ENCODE peak calls at places on chromosomes 16 and 17, in nine cellular contexts. Z, V, A, O, W, X, G, L and N are unnamed samples.

GRCh38 chr17:77280304-77280910 is 139.6 kb downstream of the SEC14L1 start:
- DNase-seq in Z (no peak), V (no peak), A (no peak), O (peak; percentile 79), W (peak; percentile 79), X (peak; percentile 45), G (peak; percentile 68), L (no peak), N (no peak)

GRCh38 chr16:2904922-2905240 is 6.8 kb upstream of the FLYWCH1 start:
- DNase-seq in Z (no peak), V (no peak), A (no peak), O (no peak), W (no peak), X (no peak), G (no peak), L (no peak), N (no peak)

GRCh38 chr17:61490540-61490975 is 38.3 kb downstream of the TBX4 start:
- DNase-seq in Z (no peak), V (no peak), A (peak; percentile 86), O (peak; percentile 8), W (no peak), X (no peak), G (no peak), L (no peak), N (no peak)

GRCh38 chr16:29148867-29149272 is 164.0 kb downstream of the LAT start:
- DNase-seq in Z (peak; percentile 70), V (no peak), A (no peak), O (no peak), W (no peak), X (no peak), G (no peak), L (peak; percentile 71), N (peak; percentile 68)

GRCh38 chr17:22310717-22311686 is 618.7 kb downstream of the KCNJ18 start:
- DNase-seq in Z (no peak), V (peak; percentile 43), A (no peak), O (no peak), W (no peak), X (peak; percentile 95), G (no peak), L (no peak), N (no peak)

GRCh38 chr16:48831081-48831722 is 221.2 kb upstream of the N4BP1 start:
- DNase-seq in Z (no peak), V (peak; percentile 43), A (no peak), O (no peak), W (no peak), X (no peak), G (peak; percentile 4), L (no peak), N (no peak)

GRCh38 chr16:24986512-24987303 is 28.5 kb downstream of the ARHGAP17 start:
- DNase-seq in Z (no peak), V (no peak), A (no peak), O (peak; percentile 24), W (peak; percentile 68), X (no peak), G (no peak), L (peak; percentile 63), N (no peak)

GRCh38 chr17:17671369-17672119 is 9.7 kb upstream of the RAI1 start:
- DNase-seq in Z (no peak), V (no peak), A (no peak), O (no peak), W (no peak), X (no peak), G (no peak), L (no peak), N (no peak)

GRCh38 chr16:17432902-17433576 is 37.7 kb downstream of the XYLT1 start:
- DNase-seq in Z (no peak), V (no peak), A (no peak), O (no peak), W (no peak), X (no peak), G (no peak), L (no peak), N (no peak)

GRCh38 chr16:87418216-87418615 is 26.1 kb downstream of the MAP1LC3B start:
- DNase-seq in Z (no peak), V (no peak), A (no peak), O (no peak), W (no peak), X (no peak), G (no peak), L (no peak), N (no peak)

GRCh38 chr17:81962499-81963441 is 1.8 kb upstream of the NOTUM start:
- DNase-seq in Z (no peak), V (no peak), A (no peak), O (peak; percentile 61), W (peak; percentile 71), X (no peak), G (no peak), L (no peak), N (no peak)

GRCh38 chr17:74712756-74713155 is at the start of gene CD300LF:
- DNase-seq in Z (peak; percentile 80), V (no peak), A (no peak), O (no peak), W (no peak), X (no peak), G (no peak), L (peak; percentile 37), N (no peak)

GRCh38 chr17:2179615-2180295 is 123.8 kb downstream of the SMG6 start:
- DNase-seq in Z (peak; percentile 87), V (peak; percentile 21), A (peak; percentile 53), O (no peak), W (no peak), X (no peak), G (no peak), L (peak; percentile 93), N (no peak)

GRCh38 chr16:86258713-86259112 is 251.6 kb upstream of the FOXF1 start:
- DNase-seq in Z (no peak), V (no peak), A (no peak), O (no peak), W (no peak), X (no peak), G (no peak), L (no peak), N (no peak)

GRCh38 chr17:34059423-34060220 is 195.5 kb upstream of the CCL2 start:
- DNase-seq in Z (no peak), V (no peak), A (no peak), O (no peak), W (no peak), X (no peak), G (no peak), L (no peak), N (no peak)

GRCh38 chr17:38417210-38417951 is 10.9 kb upstream of the ARHGAP23 start:
- DNase-seq in Z (no peak), V (no peak), A (no peak), O (no peak), W (no peak), X (no peak), G (no peak), L (no peak), N (no peak)

GRCh38 chr17:59470624-59471297 is 94.6 kb upstream of the DHX40 start:
- DNase-seq in Z (no peak), V (no peak), A (no peak), O (peak; percentile 25), W (no peak), X (no peak), G (no peak), L (no peak), N (no peak)

GRCh38 chr17:48351916-48352332 is 78.1 kb downstream of the SKAP1 start:
- DNase-seq in Z (no peak), V (no peak), A (peak; percentile 41), O (peak; percentile 57), W (peak; percentile 69), X (peak; percentile 44), G (peak; percentile 46), L (no peak), N (no peak)

GRCh38 chr16:68214726-68215125 is 21.2 kb downstream of the ESRP2 start:
- DNase-seq in Z (no peak), V (no peak), A (no peak), O (no peak), W (no peak), X (no peak), G (no peak), L (no peak), N (no peak)

GRCh38 chr17:32487460-32488176 is 825 bp downstream of the CDK5R1 start:
- DNase-seq in Z (no peak), V (peak; percentile 40), A (no peak), O (peak; percentile 24), W (peak; percentile 18), X (peak; percentile 31), G (no peak), L (no peak), N (peak; percentile 43)

GRCh38 chr17:21280081-21280518 is 4.4 kb upstream of the MAP2K3 start:
- DNase-seq in Z (peak; percentile 91), V (peak; percentile 84), A (peak; percentile 99), O (peak; percentile 79), W (peak; percentile 45), X (peak; percentile 80), G (peak; percentile 60), L (peak; percentile 88), N (peak; percentile 89)

GRCh38 chr16:12256880-12257279 is 280.3 kb downstream of the SNX29 start:
- DNase-seq in Z (no peak), V (no peak), A (no peak), O (no peak), W (no peak), X (no peak), G (no peak), L (no peak), N (no peak)

GRCh38 chr16:85490971-85491771 is 122.0 kb upstream of the GSE1 start:
- DNase-seq in Z (no peak), V (peak; percentile 44), A (no peak), O (no peak), W (no peak), X (peak; percentile 83), G (peak; percentile 31), L (no peak), N (peak; percentile 48)

GRCh38 chr17:66957951-66958579 is 6.4 kb upstream of the CACNG4 start:
- DNase-seq in Z (no peak), V (no peak), A (no peak), O (no peak), W (no peak), X (peak; percentile 65), G (no peak), L (no peak), N (no peak)

GRCh38 chr16:72996291-72997062 is 51.5 kb downstream of the ZFHX3 start:
- DNase-seq in Z (no peak), V (no peak), A (no peak), O (no peak), W (no peak), X (peak; percentile 91), G (no peak), L (no peak), N (no peak)

GRCh38 chr17:72102366-72102765 is 18.5 kb upstream of the SOX9 start:
- DNase-seq in Z (no peak), V (no peak), A (no peak), O (no peak), W (no peak), X (no peak), G (no peak), L (no peak), N (no peak)